ENCODE peak calls at places on chromosomes 12 and 14, in six cellular contexts. One of them, this sample, is unnamed.

GRCh38 chr12:2051700-2052625 is 824 bp upstream of the CACNA1C start:
- DNase-seq in mucosa of descending colon: no peak
- DNase-seq in stimulated activated CD4-positive, alpha-beta T cell treated with anti-CD3 and anti-CD28 coated beads, Interleukin-12 subunit alpha, Interleukin-12 subunit beta, amount 100 ng/mL, for 4 hours: no peak
- DNase-seq in NCI-H1436: no peak
- DNase-seq in left lobe of liver: no peak
- DNase-seq in CD14-positive monocyte: no peak
- DNase-seq in this sample: no peak

GRCh38 chr14:57851354-57851753 is 14.5 kb downstream of the SLC35F4 start:
- DNase-seq in mucosa of descending colon: no peak
- DNase-seq in stimulated activated CD4-positive, alpha-beta T cell treated with anti-CD3 and anti-CD28 coated beads, Interleukin-12 subunit alpha, Interleukin-12 subunit beta, amount 100 ng/mL, for 4 hours: no peak
- DNase-seq in NCI-H1436: no peak
- DNase-seq in left lobe of liver: no peak
- DNase-seq in CD14-positive monocyte: no peak
- DNase-seq in this sample: no peak

GRCh38 chr12:28930704-28931103 is 218.4 kb upstream of the FAR2 start:
- DNase-seq in mucosa of descending colon: no peak
- DNase-seq in stimulated activated CD4-positive, alpha-beta T cell treated with anti-CD3 and anti-CD28 coated beads, Interleukin-12 subunit alpha, Interleukin-12 subunit beta, amount 100 ng/mL, for 4 hours: no peak
- DNase-seq in NCI-H1436: no peak
- DNase-seq in left lobe of liver: no peak
- DNase-seq in CD14-positive monocyte: no peak
- DNase-seq in this sample: no peak

GRCh38 chr12:12723681-12724420 is 6.7 kb downstream of the CDKN1B start:
- DNase-seq in mucosa of descending colon: peak
- DNase-seq in stimulated activated CD4-positive, alpha-beta T cell treated with anti-CD3 and anti-CD28 coated beads, Interleukin-12 subunit alpha, Interleukin-12 subunit beta, amount 100 ng/mL, for 4 hours: peak
- DNase-seq in NCI-H1436: no peak
- DNase-seq in left lobe of liver: peak
- DNase-seq in CD14-positive monocyte: no peak
- DNase-seq in this sample: peak

GRCh38 chr12:65952737-65953209 is 128.5 kb downstream of the HMGA2 start:
- DNase-seq in mucosa of descending colon: no peak
- DNase-seq in stimulated activated CD4-positive, alpha-beta T cell treated with anti-CD3 and anti-CD28 coated beads, Interleukin-12 subunit alpha, Interleukin-12 subunit beta, amount 100 ng/mL, for 4 hours: no peak
- DNase-seq in NCI-H1436: no peak
- DNase-seq in left lobe of liver: no peak
- DNase-seq in CD14-positive monocyte: no peak
- DNase-seq in this sample: no peak

GRCh38 chr12:115337693-115338543 is 653.9 kb upstream of the TBX3 start:
- DNase-seq in mucosa of descending colon: no peak
- DNase-seq in stimulated activated CD4-positive, alpha-beta T cell treated with anti-CD3 and anti-CD28 coated beads, Interleukin-12 subunit alpha, Interleukin-12 subunit beta, amount 100 ng/mL, for 4 hours: no peak
- DNase-seq in NCI-H1436: peak
- DNase-seq in left lobe of liver: no peak
- DNase-seq in CD14-positive monocyte: no peak
- DNase-seq in this sample: no peak

GRCh38 chr12:49089831-49090773 is 4.5 kb downstream of the DHH start:
- DNase-seq in mucosa of descending colon: no peak
- DNase-seq in stimulated activated CD4-positive, alpha-beta T cell treated with anti-CD3 and anti-CD28 coated beads, Interleukin-12 subunit alpha, Interleukin-12 subunit beta, amount 100 ng/mL, for 4 hours: peak
- DNase-seq in NCI-H1436: peak
- DNase-seq in left lobe of liver: no peak
- DNase-seq in CD14-positive monocyte: no peak
- DNase-seq in this sample: peak

GRCh38 chr14:64807588-64807987 is 72.1 kb downstream of the SPTB start:
- DNase-seq in mucosa of descending colon: no peak
- DNase-seq in stimulated activated CD4-positive, alpha-beta T cell treated with anti-CD3 and anti-CD28 coated beads, Interleukin-12 subunit alpha, Interleukin-12 subunit beta, amount 100 ng/mL, for 4 hours: no peak
- DNase-seq in NCI-H1436: no peak
- DNase-seq in left lobe of liver: no peak
- DNase-seq in CD14-positive monocyte: no peak
- DNase-seq in this sample: no peak

GRCh38 chr14:68937790-68938514 is 41.1 kb downstream of the ACTN1 start:
- DNase-seq in mucosa of descending colon: peak
- DNase-seq in stimulated activated CD4-positive, alpha-beta T cell treated with anti-CD3 and anti-CD28 coated beads, Interleukin-12 subunit alpha, Interleukin-12 subunit beta, amount 100 ng/mL, for 4 hours: no peak
- DNase-seq in NCI-H1436: no peak
- DNase-seq in left lobe of liver: peak
- DNase-seq in CD14-positive monocyte: no peak
- DNase-seq in this sample: no peak

GRCh38 chr12:31431721-31432120 is 105.8 kb upstream of the SINHCAF start:
- DNase-seq in mucosa of descending colon: no peak
- DNase-seq in stimulated activated CD4-positive, alpha-beta T cell treated with anti-CD3 and anti-CD28 coated beads, Interleukin-12 subunit alpha, Interleukin-12 subunit beta, amount 100 ng/mL, for 4 hours: no peak
- DNase-seq in NCI-H1436: no peak
- DNase-seq in left lobe of liver: no peak
- DNase-seq in CD14-positive monocyte: no peak
- DNase-seq in this sample: no peak

GRCh38 chr14:75800792-75801191 is 139.7 kb downstream of the TTLL5 start:
- DNase-seq in mucosa of descending colon: no peak
- DNase-seq in stimulated activated CD4-positive, alpha-beta T cell treated with anti-CD3 and anti-CD28 coated beads, Interleukin-12 subunit alpha, Interleukin-12 subunit beta, amount 100 ng/mL, for 4 hours: no peak
- DNase-seq in NCI-H1436: no peak
- DNase-seq in left lobe of liver: no peak
- DNase-seq in CD14-positive monocyte: no peak
- DNase-seq in this sample: no peak

GRCh38 chr12:105204916-105205315 is 31.1 kb downstream of the APPL2 start:
- DNase-seq in mucosa of descending colon: no peak
- DNase-seq in stimulated activated CD4-positive, alpha-beta T cell treated with anti-CD3 and anti-CD28 coated beads, Interleukin-12 subunit alpha, Interleukin-12 subunit beta, amount 100 ng/mL, for 4 hours: peak
- DNase-seq in NCI-H1436: no peak
- DNase-seq in left lobe of liver: no peak
- DNase-seq in CD14-positive monocyte: no peak
- DNase-seq in this sample: no peak

GRCh38 chr12:50112456-50113218 is 601 bp downstream of the COX14 start:
- DNase-seq in mucosa of descending colon: no peak
- DNase-seq in stimulated activated CD4-positive, alpha-beta T cell treated with anti-CD3 and anti-CD28 coated beads, Interleukin-12 subunit alpha, Interleukin-12 subunit beta, amount 100 ng/mL, for 4 hours: no peak
- DNase-seq in NCI-H1436: no peak
- DNase-seq in left lobe of liver: no peak
- DNase-seq in CD14-positive monocyte: no peak
- DNase-seq in this sample: peak

GRCh38 chr14:71529855-71530254 is 402.4 kb upstream of the RGS6 start:
- DNase-seq in mucosa of descending colon: no peak
- DNase-seq in stimulated activated CD4-positive, alpha-beta T cell treated with anti-CD3 and anti-CD28 coated beads, Interleukin-12 subunit alpha, Interleukin-12 subunit beta, amount 100 ng/mL, for 4 hours: no peak
- DNase-seq in NCI-H1436: peak
- DNase-seq in left lobe of liver: no peak
- DNase-seq in CD14-positive monocyte: no peak
- DNase-seq in this sample: no peak

GRCh38 chr12:95548056-95548538 is 3.2 kb downstream of the USP44 start:
- DNase-seq in mucosa of descending colon: no peak
- DNase-seq in stimulated activated CD4-positive, alpha-beta T cell treated with anti-CD3 and anti-CD28 coated beads, Interleukin-12 subunit alpha, Interleukin-12 subunit beta, amount 100 ng/mL, for 4 hours: peak
- DNase-seq in NCI-H1436: no peak
- DNase-seq in left lobe of liver: no peak
- DNase-seq in CD14-positive monocyte: no peak
- DNase-seq in this sample: peak

GRCh38 chr12:16880864-16881285 is 274.9 kb upstream of the LMO3 start:
- DNase-seq in mucosa of descending colon: peak
- DNase-seq in stimulated activated CD4-positive, alpha-beta T cell treated with anti-CD3 and anti-CD28 coated beads, Interleukin-12 subunit alpha, Interleukin-12 subunit beta, amount 100 ng/mL, for 4 hours: no peak
- DNase-seq in NCI-H1436: peak
- DNase-seq in left lobe of liver: no peak
- DNase-seq in CD14-positive monocyte: no peak
- DNase-seq in this sample: no peak